ENCODE peak calls at places on chromosomes 11 and 22, in five cellular contexts. P, F, E, K and Z are unnamed samples.

GRCh38 chr11:94477644-94478043 is 16.0 kb downstream of the MRE11 start:
- DNase-seq in P (no peak), F (no peak), E (no peak), K (no peak), Z (no peak)

GRCh38 chr22:37419916-37420655 is 7.2 kb downstream of the ELFN2 start:
- DNase-seq in P (no peak), F (peak; percentile 80), E (no peak), K (no peak), Z (no peak)

GRCh38 chr22:41401781-41402648 is 20.3 kb downstream of the TEF start:
- DNase-seq in P (peak; percentile 70), F (no peak), E (no peak), K (no peak), Z (no peak)

GRCh38 chr11:36500315-36500721 is 9.8 kb downstream of the TRAF6 start:
- DNase-seq in P (no peak), F (no peak), E (no peak), K (no peak), Z (no peak)

GRCh38 chr11:1479678-1480118 is 6.9 kb downstream of the MOB2 start:
- DNase-seq in P (no peak), F (no peak), E (no peak), K (no peak), Z (no peak)

GRCh38 chr11:62451243-62451626 is 32.4 kb downstream of the SCGB1A1 start:
- DNase-seq in P (no peak), F (no peak), E (no peak), K (no peak), Z (no peak)

GRCh38 chr22:35482311-35482710 is 58.3 kb upstream of the RASD2 start:
- DNase-seq in P (no peak), F (no peak), E (no peak), K (no peak), Z (no peak)

GRCh38 chr11:96317985-96318384 is 25.0 kb downstream of the MAML2 start:
- DNase-seq in P (no peak), F (no peak), E (peak; percentile 38), K (no peak), Z (no peak)

GRCh38 chr22:20783300-20783673 is 9.4 kb downstream of the SERPIND1 start:
- DNase-seq in P (no peak), F (no peak), E (no peak), K (no peak), Z (no peak)

GRCh38 chr11:41246399-41246745 is 213.1 kb downstream of the LRRC4C start:
- DNase-seq in P (no peak), F (no peak), E (no peak), K (no peak), Z (no peak)

GRCh38 chr22:26826431-26826935 is 169.1 kb downstream of the MIAT start:
- DNase-seq in P (no peak), F (no peak), E (no peak), K (no peak), Z (no peak)

GRCh38 chr11:57432714-57433163 is 5.8 kb upstream of the SLC43A3 start:
- DNase-seq in P (no peak), F (no peak), E (peak; percentile 38), K (no peak), Z (no peak)

GRCh38 chr22:27973851-27974250 is 54.8 kb upstream of the PITPNB start:
- DNase-seq in P (no peak), F (no peak), E (no peak), K (no peak), Z (no peak)

GRCh38 chr11:86548278-86548917 is 124.0 kb downstream of the ME3 start:
- DNase-seq in P (no peak), F (no peak), E (no peak), K (no peak), Z (no peak)

GRCh38 chr11:108965602-108966001 is 300.7 kb downstream of the DDX10 start:
- DNase-seq in P (no peak), F (no peak), E (no peak), K (no peak), Z (no peak)

GRCh38 chr22:31296258-31296657 is 4.0 kb upstream of the PIK3IP1 start:
- DNase-seq in P (no peak), F (no peak), E (no peak), K (no peak), Z (no peak)

GRCh38 chr22:45319319-45319675 is 9.6 kb downstream of the FAM118A start:
- DNase-seq in P (no peak), F (no peak), E (no peak), K (no peak), Z (no peak)

GRCh38 chr22:27616033-27616432 is 185.5 kb downstream of the MN1 start:
- DNase-seq in P (no peak), F (no peak), E (no peak), K (no peak), Z (no peak)

GRCh38 chr22:19750666-19751490 is 9.7 kb upstream of the TBX1 start:
- DNase-seq in P (no peak), F (no peak), E (no peak), K (no peak), Z (peak; percentile 53)

GRCh38 chr11:102924851-102925380 is 30.6 kb downstream of the MMP13 start:
- DNase-seq in P (no peak), F (no peak), E (no peak), K (no peak), Z (peak; percentile 11)

GRCh38 chr11:117992136-117992535 is 5.9 kb downstream of the IL10RA start:
- DNase-seq in P (no peak), F (no peak), E (no peak), K (no peak), Z (no peak)

GRCh38 chr22:28014141-28015055 is 95.3 kb upstream of the PITPNB start:
- DNase-seq in P (no peak), F (no peak), E (no peak), K (no peak), Z (no peak)

GRCh38 chr22:31691408-31691807 is 29.4 kb upstream of the PISD start:
- DNase-seq in P (no peak), F (no peak), E (no peak), K (no peak), Z (no peak)

GRCh38 chr11:67466367-67466766 is 2.7 kb downstream of the TMEM134 start:
- DNase-seq in P (no peak), F (no peak), E (no peak), K (no peak), Z (no peak)

GRCh38 chr11:118622376-118623290 is 15.2 kb downstream of the PHLDB1 start:
- DNase-seq in P (no peak), F (no peak), E (no peak), K (peak; percentile 68), Z (peak; percentile 69)

GRCh38 chr22:32584650-32585049 is 110.0 kb downstream of the FBXO7 start:
- DNase-seq in P (no peak), F (no peak), E (no peak), K (no peak), Z (no peak)

GRCh38 chr11:84819128-84819527 is 808.0 kb downstream of the DLG2 start:
- DNase-seq in P (no peak), F (no peak), E (no peak), K (no peak), Z (no peak)

GRCh38 chr11:86672007-86672621 is at the start of gene ME3:
- DNase-seq in P (no peak), F (peak; percentile 76), E (no peak), K (no peak), Z (peak; percentile 56)

GRCh38 chr11:47983464-47984397 is 3.4 kb downstream of the PTPRJ start:
- DNase-seq in P (no peak), F (no peak), E (no peak), K (no peak), Z (peak; percentile 54)
- TF ChIP-seq JUND in P (no peak), F (no peak), E (no peak), K (no peak), Z (no peak)

GRCh38 chr11:69434341-69434960 is 47.0 kb upstream of the LINC01488 start:
- DNase-seq in P (no peak), F (no peak), E (no peak), K (no peak), Z (no peak)

GRCh38 chr11:69435161-69435990 is 46.1 kb upstream of the LINC01488 start:
- DNase-seq in P (no peak), F (no peak), E (no peak), K (no peak), Z (no peak)

GRCh38 chr11:69437001-69437875 is 44.2 kb upstream of the LINC01488 start:
- DNase-seq in P (peak; percentile 82), F (no peak), E (no peak), K (no peak), Z (peak; percentile 89)

GRCh38 chr11:69437876-69438205 is 43.6 kb upstream of the LINC01488 start:
- DNase-seq in P (no peak), F (no peak), E (no peak), K (no peak), Z (no peak)

GRCh38 chr11:69436041-69436982 is 45.2 kb upstream of the LINC01488 start:
- DNase-seq in P (no peak), F (no peak), E (no peak), K (no peak), Z (no peak)
- TF ChIP-seq JUND in P (no peak), F (no peak), E (no peak), K (no peak), Z (no peak)

DNA sequence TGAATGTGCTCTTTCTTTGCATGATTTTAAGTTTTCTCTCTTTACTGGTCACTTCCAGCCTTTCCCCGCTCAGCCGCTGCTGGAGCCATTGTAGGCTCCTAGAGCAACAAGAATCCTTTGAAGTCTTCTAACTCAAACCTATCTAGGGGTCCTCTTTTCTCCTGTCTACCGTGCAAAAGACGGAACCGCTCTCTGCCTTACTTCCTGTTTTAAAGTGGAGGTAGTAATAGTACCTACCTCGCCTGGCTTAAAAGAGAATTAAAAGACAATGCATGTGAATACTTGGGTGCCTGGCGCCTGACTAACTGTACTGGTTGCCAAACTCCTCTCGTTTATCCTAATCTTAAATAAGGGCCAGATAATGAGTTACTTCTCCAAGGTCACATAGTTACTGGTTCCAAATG is 643 bp downstream of the SAMM50 start:
- DNase-seq in P (no peak), F (no peak), E (no peak), K (no peak), Z (no peak)
- TF ChIP-seq JUND in P (no peak), F (no peak), E (no peak), K (no peak), Z (no peak)

DNA sequence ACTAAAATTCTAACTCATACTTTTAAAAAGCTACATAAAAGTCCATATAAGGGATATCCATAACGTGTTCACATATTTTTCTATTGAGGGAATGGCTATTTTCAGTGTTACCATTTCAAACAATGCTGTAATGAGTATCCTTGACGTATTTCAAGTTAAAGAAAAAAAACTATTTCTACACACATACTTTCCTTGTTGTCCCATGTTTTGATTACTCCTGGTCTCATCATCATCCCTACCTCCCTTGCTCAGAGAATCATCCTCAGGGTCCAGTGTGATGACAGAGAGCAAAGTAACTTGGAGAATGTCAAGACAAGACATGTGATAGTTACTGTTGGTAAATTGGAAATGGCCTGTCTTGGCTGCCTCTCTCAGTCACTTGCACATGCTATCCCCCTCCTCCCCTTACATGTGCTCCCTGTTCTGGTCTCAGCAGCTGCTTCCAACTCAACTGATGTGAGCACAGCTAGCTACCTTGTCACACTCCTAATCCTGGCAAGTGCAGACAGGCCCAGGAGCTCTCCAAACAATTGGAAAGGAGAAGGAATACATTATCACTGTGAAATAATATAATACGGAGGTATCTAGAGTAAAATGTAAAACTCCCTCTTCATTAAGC is 21.8 kb downstream of the NUMA1 start:
- DNase-seq in P (no peak), F (no peak), E (no peak), K (no peak), Z (no peak)
- TF ChIP-seq JUND in P (no peak), F (no peak), E (no peak), K (no peak), Z (no peak)